ENCODE peak calls at places on chromosomes 16 and 17, in nine cellular contexts. I is HTR-8/SVneo; K is stimulated activated CD8-positive, alpha-beta memory T cell treated with anti-CD3 and anti-CD28 coated beads, Interleukin-15, amount 100 ng/mL, for 48 hours; E is osteoblast; L is fibroblast of pulmonary artery; G is BE2C; Q is AML-193; B is HCT116; Y is activated naive CD8-positive, alpha-beta T cell treated with anti-CD3 and anti-CD28 coated beads, Interleukin-2, amount 10 ng/mL, durations not matched to agents 7 days and 5 days. X is an unnamed sample.

GRCh38 chr16:56469748-56470147 is 18.4 kb downstream of the OGFOD1 start:
- DNase-seq in I (no peak), K (no peak), E (peak), L (no peak), G (no peak), Q (no peak), B (no peak), Y (no peak), X (no peak)

GRCh38 chr17:27533874-27534815 is 77.9 kb downstream of the KSR1 start:
- DNase-seq in I (peak), K (no peak), E (peak), L (peak), G (no peak), Q (no peak), B (no peak), Y (no peak), X (peak)

GRCh38 chr16:9644258-9644657 is 538.0 kb downstream of the GRIN2A start:
- DNase-seq in I (no peak), K (no peak), E (no peak), L (no peak), G (no peak), Q (no peak), B (no peak), Y (no peak), X (no peak)

GRCh38 chr17:82257473-82257872 is 16.0 kb downstream of the CSNK1D start:
- DNase-seq in I (no peak), K (peak), E (peak), L (peak), G (peak), Q (no peak), B (no peak), Y (no peak), X (no peak)

GRCh38 chr17:39669897-39670735 is 1.9 kb downstream of the PNMT start:
- DNase-seq in I (no peak), K (no peak), E (peak), L (no peak), G (no peak), Q (no peak), B (no peak), Y (no peak), X (no peak)

GRCh38 chr17:3535253-3535995 is 22.2 kb downstream of the TRPV3 start:
- DNase-seq in I (no peak), K (peak), E (peak), L (peak), G (peak), Q (no peak), B (peak), Y (peak), X (peak)

GRCh38 chr17:16419074-16419928 is 3.9 kb downstream of the TRPV2 start:
- DNase-seq in I (peak), K (peak), E (peak), L (peak), G (peak), Q (no peak), B (no peak), Y (no peak), X (peak)

GRCh38 chr17:8839410-8839935 is 28.0 kb downstream of the PIK3R6 start:
- DNase-seq in I (no peak), K (no peak), E (no peak), L (no peak), G (no peak), Q (no peak), B (no peak), Y (no peak), X (no peak)

GRCh38 chr16:65002265-65002664 is 119.6 kb downstream of the CDH11 start:
- DNase-seq in I (no peak), K (no peak), E (peak), L (peak), G (no peak), Q (no peak), B (no peak), Y (no peak), X (peak)

GRCh38 chr17:156094-156621 is 18.8 kb downstream of the SCGB1C2 start:
- DNase-seq in I (no peak), K (no peak), E (no peak), L (no peak), G (no peak), Q (no peak), B (no peak), Y (no peak), X (no peak)

GRCh38 chr16:69321080-69321479 is 9.3 kb downstream of the PDF start:
- DNase-seq in I (no peak), K (no peak), E (no peak), L (no peak), G (no peak), Q (no peak), B (no peak), Y (peak), X (no peak)

GRCh38 chr17:14325618-14326167 is 24.8 kb downstream of the HS3ST3B1 start:
- DNase-seq in I (no peak), K (no peak), E (no peak), L (no peak), G (no peak), Q (no peak), B (no peak), Y (no peak), X (no peak)

GRCh38 chr16:82011199-82011641 is at the start of gene SDR42E1:
- DNase-seq in I (no peak), K (peak), E (peak), L (no peak), G (no peak), Q (no peak), B (peak), Y (peak), X (no peak)

GRCh38 chr17:1532836-1533602 is 16.6 kb upstream of the INPP5K start:
- DNase-seq in I (no peak), K (no peak), E (no peak), L (peak), G (peak), Q (no peak), B (no peak), Y (peak), X (no peak)

GRCh38 chr17:4165301-4166010 is 22.5 kb downstream of the CYB5D2 start:
- DNase-seq in I (no peak), K (no peak), E (peak), L (no peak), G (no peak), Q (no peak), B (no peak), Y (no peak), X (no peak)

GRCh38 chr16:69270395-69270794 is 40.8 kb upstream of the VPS4A start:
- DNase-seq in I (no peak), K (no peak), E (no peak), L (no peak), G (no peak), Q (peak), B (no peak), Y (no peak), X (peak)